ENCODE peak calls at places on chromosomes 13 and 19, in seven cellular contexts. R is activated CD8-positive, alpha-beta memory T cell treated with anti-CD3 and anti-CD28 coated beads for 4 hours; J is Caco-2; Q is suprapubic skin; C is T follicular helper cell; I is neural progenitor cell; Z is NCI-H345. L is an unnamed sample.
A peak's percentile ranks its signal among the peaks of the same experiment; 100 is the strongest.

GRCh38 chr19:18543814-18544475 is 572 bp upstream of the FKBP8 start:
- DNase-seq in R (peak; percentile 34), J (peak; percentile 79), Q (no peak), C (peak; percentile 71), I (peak; percentile 70), Z (no peak), L (peak; percentile 43)

GRCh38 chr19:49301165-49301865 is 23.7 kb downstream of the SLC6A16 start:
- DNase-seq in R (peak; percentile 64), J (peak; percentile 78), Q (peak; percentile 89), C (peak; percentile 68), I (peak; percentile 84), Z (peak; percentile 44), L (peak; percentile 77)

GRCh38 chr19:41588497-41589209 is 12.7 kb downstream of the CEACAM21 start:
- DNase-seq in R (no peak), J (peak; percentile 67), Q (no peak), C (no peak), I (peak; percentile 46), Z (no peak), L (no peak)

GRCh38 chr13:37109080-37109678 is 3.7 kb upstream of the CSNK1A1L start:
- DNase-seq in R (no peak), J (peak; percentile 37), Q (no peak), C (no peak), I (peak; percentile 30), Z (peak; percentile 35), L (no peak)

GRCh38 chr19:55206664-55207500 is 2.4 kb downstream of the PTPRH start:
- DNase-seq in R (no peak), J (peak; percentile 88), Q (no peak), C (no peak), I (peak; percentile 77), Z (peak; percentile 29), L (no peak)

GRCh38 chr13:90485441-90485840 is 862.0 kb upstream of the MIR17HG start:
- DNase-seq in R (no peak), J (no peak), Q (no peak), C (no peak), I (no peak), Z (no peak), L (no peak)

GRCh38 chr19:1495051-1495798 is 4.2 kb downstream of the REEP6 start:
- DNase-seq in R (no peak), J (no peak), Q (no peak), C (no peak), I (no peak), Z (no peak), L (no peak)

GRCh38 chr13:25095862-25096453 is at the start of gene PABPC3:
- DNase-seq in R (no peak), J (no peak), Q (no peak), C (no peak), I (no peak), Z (no peak), L (no peak)

GRCh38 chr19:5220361-5220760 is 120.3 kb downstream of the PTPRS start:
- DNase-seq in R (no peak), J (no peak), Q (no peak), C (no peak), I (no peak), Z (no peak), L (no peak)

GRCh38 chr19:2540646-2541454 is 64.9 kb downstream of the GADD45B start:
- DNase-seq in R (no peak), J (peak; percentile 96), Q (peak; percentile 96), C (no peak), I (peak; percentile 98), Z (no peak), L (no peak)

GRCh38 chr19:4676955-4677731 is 7.0 kb upstream of the MYDGF start:
- DNase-seq in R (no peak), J (peak; percentile 64), Q (no peak), C (no peak), I (peak; percentile 84), Z (no peak), L (no peak)

GRCh38 chr19:11624064-11624463 is 26.8 kb downstream of the ZNF627 start:
- DNase-seq in R (no peak), J (no peak), Q (no peak), C (no peak), I (no peak), Z (no peak), L (no peak)

GRCh38 chr13:31731923-31732322 is 7.4 kb upstream of the RXFP2 start:
- DNase-seq in R (no peak), J (no peak), Q (no peak), C (no peak), I (no peak), Z (no peak), L (no peak)

GRCh38 chr13:75555836-75556235 is 6.2 kb downstream of the UCHL3 start:
- DNase-seq in R (no peak), J (no peak), Q (no peak), C (no peak), I (no peak), Z (no peak), L (no peak)

GRCh38 chr19:31112158-31112557 is 237.1 kb downstream of the TSHZ3 start:
- DNase-seq in R (no peak), J (no peak), Q (no peak), C (no peak), I (no peak), Z (no peak), L (no peak)

GRCh38 chr19:44796701-44797115 is 12.2 kb upstream of the BCAM start:
- DNase-seq in R (no peak), J (no peak), Q (no peak), C (no peak), I (peak; percentile 25), Z (peak; percentile 77), L (no peak)

GRCh38 chr19:14116918-14117578 is 514 bp downstream of the PRKACA start:
- DNase-seq in R (no peak), J (no peak), Q (no peak), C (no peak), I (no peak), Z (no peak), L (peak; percentile 23)

GRCh38 chr13:112603641-112604220 is 15.8 kb upstream of the TUBGCP3 start:
- DNase-seq in R (no peak), J (no peak), Q (no peak), C (no peak), I (no peak), Z (no peak), L (no peak)

GRCh38 chr13:20425819-20426219 is 99.8 kb downstream of the CRYL1 start:
- DNase-seq in R (no peak), J (no peak), Q (peak; percentile 76), C (no peak), I (no peak), Z (no peak), L (no peak)

GRCh38 chr19:38013913-38014575 is 107.0 kb downstream of the SIPA1L3 start:
- DNase-seq in R (no peak), J (no peak), Q (no peak), C (no peak), I (no peak), Z (no peak), L (no peak)

GRCh38 chr13:66528903-66529576 is 701.1 kb downstream of the PCDH9 start:
- DNase-seq in R (no peak), J (no peak), Q (no peak), C (no peak), I (no peak), Z (no peak), L (no peak)

GRCh38 chr13:99277629-99278028 is 19.4 kb upstream of the GPR18 start:
- DNase-seq in R (no peak), J (no peak), Q (no peak), C (no peak), I (no peak), Z (no peak), L (no peak)

GRCh38 chr13:28609936-28610335 is 49.0 kb upstream of the POMP start:
- DNase-seq in R (no peak), J (no peak), Q (no peak), C (no peak), I (no peak), Z (no peak), L (no peak)

GRCh38 chr19:12828494-12828893 is 5.9 kb downstream of the RTBDN start:
- DNase-seq in R (no peak), J (no peak), Q (no peak), C (no peak), I (peak; percentile 79), Z (no peak), L (no peak)

GRCh38 chr13:47175172-47175806 is 278.4 kb upstream of the HTR2A start:
- DNase-seq in R (no peak), J (no peak), Q (no peak), C (no peak), I (no peak), Z (no peak), L (no peak)

GRCh38 chr13:42275098-42275471 is 3.1 kb downstream of the AKAP11 start:
- DNase-seq in R (no peak), J (no peak), Q (no peak), C (no peak), I (no peak), Z (no peak), L (no peak)

GRCh38 chr19:48739400-48739825 is 997 bp downstream of the RASIP1 start:
- DNase-seq in R (no peak), J (no peak), Q (no peak), C (no peak), I (peak; percentile 45), Z (no peak), L (no peak)